ENCODE peak calls at places on chromosome 18, in four cellular contexts. U is GM12878, T is K562, R is IMR-90. G is an unnamed sample.
A peak's percentile ranks its signal among the peaks of the same experiment; 100 is the strongest.

GRCh38 chr18:49638891-49639557 is 77.2 kb downstream of the LIPG start:
- DNase-seq in R (no peak), T (no peak), U (no peak), G (no peak)

GRCh38 chr18:8750954-8751415 is 45.6 kb downstream of the MTCL1 start:
- DNase-seq in T (no peak), R (peak; percentile 96), U (no peak), G (peak; percentile 81)

GRCh38 chr18:47719096-47719780 is 211.2 kb downstream of the SMAD2 start:
- DNase-seq in U (no peak), T (no peak), R (no peak), G (no peak)

GRCh38 chr18:58196164-58196563 is 152.1 kb downstream of the NEDD4L start:
- DNase-seq in R (no peak), U (no peak), T (no peak), G (peak; percentile 68)

GRCh38 chr18:50707841-50708240 is 112.0 kb downstream of the MRO start:
- DNase-seq in R (peak; percentile 14), U (no peak), T (no peak), G (no peak)

GRCh38 chr18:64271264-64271663 is 122.4 kb upstream of the LINC00305 start:
- DNase-seq in U (no peak), R (no peak), T (no peak), G (peak; percentile 11)

GRCh38 chr18:61203151-61203550 is 130.1 kb upstream of the CDH20 start:
- DNase-seq in U (no peak), T (no peak), R (no peak), G (no peak)

GRCh38 chr18:75173125-75173432 is 35.9 kb downstream of the PTGR3 start:
- DNase-seq in T (no peak), R (peak; percentile 17), U (peak; percentile 64), G (no peak)

GRCh38 chr18:48848641-48849143 is 102.1 kb downstream of the SMAD7 start:
- DNase-seq in T (no peak), R (no peak), U (no peak), G (peak; percentile 93)

GRCh38 chr18:69172046-69172445 is 228.6 kb upstream of the DOK6 start:
- DNase-seq in R (peak; percentile 10), U (no peak), T (no peak), G (no peak)

DNA sequence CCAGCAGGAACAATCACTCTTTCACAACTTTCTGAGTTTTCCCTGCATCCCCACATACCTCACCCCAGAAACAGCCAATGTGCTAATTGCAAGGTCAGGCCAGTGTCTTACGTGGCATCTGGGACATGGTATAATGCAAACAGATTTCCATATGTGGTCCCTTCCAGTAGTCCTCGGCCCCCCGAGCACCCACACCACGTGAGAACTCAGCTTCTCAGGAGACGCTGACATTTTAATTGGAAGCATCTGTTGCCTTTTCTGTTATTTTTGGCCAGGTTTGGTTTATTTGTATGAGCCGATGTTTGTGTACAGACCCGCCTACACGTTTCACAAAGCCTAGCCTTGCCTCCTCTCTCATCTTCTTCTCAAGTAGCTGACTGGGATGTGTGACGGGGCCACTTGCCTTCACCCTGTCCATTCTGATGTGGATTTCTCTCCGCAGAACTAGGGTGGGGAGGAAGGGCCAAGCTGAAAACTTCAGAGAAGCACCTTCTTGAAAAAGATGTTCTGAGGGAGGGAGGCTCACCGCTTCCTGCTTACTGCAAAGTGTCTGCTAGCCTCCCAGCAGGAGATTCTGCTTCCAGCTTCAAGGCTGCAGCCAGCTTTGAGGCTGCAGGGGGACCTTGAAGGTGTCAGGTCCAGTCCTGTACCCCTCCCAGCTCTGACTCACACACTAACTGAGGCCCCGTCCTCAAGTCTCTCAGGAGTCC is 109.6 kb upstream of the SLC14A2 start:
- DNase-seq in R (no peak), U (no peak), T (no peak), G (no peak)
- TF ChIP-seq FOS in R (no peak), U (no peak), T (no peak), G (no peak)

GRCh38 chr18:13318644-13319501 is 100.3 kb downstream of the LDLRAD4 start:
- DNase-seq in T (no peak), R (no peak), U (no peak), G (no peak)
- TF ChIP-seq FOS in T (no peak), R (no peak), U (no peak), G (no peak)

GRCh38 chr18:24603151-24603550 is 142.7 kb downstream of the HRH4 start:
- DNase-seq in R (no peak), T (no peak), U (no peak), G (no peak)
- TF ChIP-seq FOS in R (no peak), T (no peak), U (no peak), G (no peak)

GRCh38 chr18:39345321-39345720 is 1779.7 kb upstream of the CELF4 start:
- DNase-seq in T (no peak), U (no peak), R (no peak), G (no peak)
- TF ChIP-seq FOS in T (no peak), U (no peak), R (no peak), G (no peak)

DNA sequence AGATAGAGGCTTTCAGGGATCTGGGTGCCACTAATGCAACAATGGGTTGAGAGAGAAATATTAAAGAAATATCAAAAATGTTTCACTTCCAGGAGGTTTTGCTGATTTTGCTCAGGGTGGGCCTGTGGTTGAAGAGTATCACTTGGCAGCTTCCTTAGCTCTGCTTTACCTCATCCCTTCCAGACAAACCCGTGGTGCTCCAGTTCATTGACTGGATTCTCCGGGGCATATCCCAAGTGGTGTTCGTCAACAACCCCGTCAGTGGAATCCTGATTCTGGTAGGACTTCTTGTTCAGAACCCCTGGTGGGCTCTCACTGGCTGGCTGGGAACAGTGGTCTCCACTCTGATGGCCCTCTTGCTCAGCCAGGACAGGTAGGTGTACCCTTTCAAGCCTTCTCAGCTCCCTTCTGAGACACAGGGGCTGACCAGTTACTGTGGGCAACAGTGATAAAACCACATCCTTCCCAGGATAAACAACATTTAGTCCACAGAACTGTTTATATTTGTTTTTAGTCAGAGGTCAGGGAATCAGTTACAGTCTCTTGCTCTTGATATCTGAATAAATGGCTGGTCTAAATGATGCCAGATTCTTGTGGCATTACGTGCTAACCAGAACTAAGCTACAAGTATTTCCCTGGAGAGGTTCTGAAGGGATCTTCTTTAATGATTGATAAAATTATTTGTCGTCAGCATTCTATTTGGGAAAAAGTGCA is 7.0 kb downstream of the SLC14A1 start:
- DNase-seq in U (no peak), T (no peak), R (peak; percentile 86), G (no peak)
- TF ChIP-seq FOS in U (no peak), T (no peak), R (peak; percentile 20), G (no peak)

DNA sequence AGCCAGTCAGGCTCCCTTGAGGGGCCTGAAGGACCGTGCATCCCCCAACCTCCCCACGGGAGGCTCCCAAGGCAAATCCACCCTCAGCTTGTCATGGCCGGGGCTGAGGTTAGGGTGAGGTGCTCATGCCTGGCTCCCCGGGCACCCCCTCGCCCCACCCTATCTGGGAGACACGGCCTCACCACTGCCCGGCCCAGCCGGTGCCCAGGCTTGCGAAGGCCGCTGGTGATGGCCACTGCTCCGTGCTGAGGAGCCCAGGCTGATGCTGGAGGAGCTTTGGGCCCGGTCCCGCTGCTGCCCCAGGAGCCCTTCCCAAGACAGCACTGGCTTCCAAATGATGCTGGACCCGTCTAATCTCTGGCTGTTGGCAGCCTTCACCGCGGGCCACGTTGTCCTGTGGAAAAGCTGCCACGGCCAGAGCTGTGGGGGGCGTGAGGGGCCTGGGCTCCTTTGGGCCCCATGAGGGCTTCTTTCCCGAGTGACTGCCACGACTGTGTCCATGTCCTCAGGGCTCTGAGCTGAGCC is 135.7 kb upstream of the CTDP1 start:
- DNase-seq in T (no peak), R (no peak), U (no peak), G (no peak)
- TF ChIP-seq FOS in T (no peak), R (no peak), U (no peak), G (no peak)

DNA sequence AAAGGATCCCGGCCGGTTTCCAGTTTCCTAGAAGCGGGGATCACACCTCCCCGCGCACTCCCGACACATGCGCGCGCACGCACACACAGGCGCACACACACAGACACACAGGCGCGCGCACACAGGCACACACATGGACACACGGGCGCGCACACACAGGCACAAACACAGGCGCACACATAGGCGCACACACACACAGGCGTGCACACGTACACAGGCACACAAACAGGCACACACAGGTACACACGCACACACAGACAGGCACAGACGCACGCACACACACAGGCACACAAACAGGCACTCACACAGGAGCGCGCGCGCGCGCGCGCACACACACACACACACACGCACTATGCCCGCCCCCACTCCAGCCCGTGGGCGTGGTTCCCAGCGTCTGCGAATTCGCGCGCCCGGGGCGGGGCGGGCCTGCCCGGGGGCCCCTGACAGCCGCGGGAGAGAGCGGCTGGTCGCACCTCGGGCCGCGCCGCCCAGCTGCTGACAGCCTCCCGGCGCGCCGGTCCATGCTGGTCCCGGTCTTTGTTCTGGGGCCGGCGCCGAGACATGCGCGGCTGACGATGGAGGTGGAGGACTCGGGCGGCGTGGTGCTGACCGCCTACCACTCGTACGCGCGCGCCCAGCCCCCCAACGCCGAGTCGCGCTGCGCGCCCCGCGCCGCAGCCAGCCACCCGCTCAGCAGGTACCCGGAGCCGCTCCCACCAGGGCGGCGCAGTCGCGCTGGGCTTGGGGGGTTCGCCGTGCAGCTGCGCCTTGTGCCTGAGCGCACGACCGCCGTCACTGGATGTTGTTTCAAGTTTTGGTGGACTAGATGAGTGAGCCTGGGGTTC is at the start of gene ARHGAP28:
- DNase-seq in R (peak; percentile 92), U (no peak), T (peak; percentile 91), G (peak; percentile 96)
- TF ChIP-seq FOS in R (no peak), U (no peak), T (no peak), G (no peak)

DNA sequence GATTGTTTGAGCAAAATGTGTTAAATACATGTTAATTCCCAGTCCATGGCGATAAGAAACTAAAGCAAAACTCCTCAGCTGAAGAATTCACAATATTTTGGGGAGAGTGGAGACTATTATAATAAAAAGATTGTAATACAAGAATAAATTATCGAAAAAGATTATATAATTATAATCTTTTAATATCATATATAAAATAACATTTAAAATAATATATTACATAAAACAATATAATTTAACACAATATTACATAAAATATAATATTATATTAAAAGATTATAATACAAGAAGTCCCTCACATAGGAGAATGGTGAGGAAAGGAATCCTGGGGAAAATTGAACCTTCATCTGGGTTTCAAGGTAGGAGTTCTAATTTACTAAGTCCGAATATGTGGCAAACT is 33.1 kb downstream of the NETO1 start:
- DNase-seq in R (no peak), U (no peak), T (no peak), G (no peak)
- TF ChIP-seq FOS in R (no peak), U (no peak), T (no peak), G (no peak)

G was measured in endothelial cell of umbilical vein.